ENCODE peak calls at places on chromosome 4, in five cellular contexts. One of them, this sample, is unnamed.

GRCh38 chr4:113837397-113837796 is 75.9 kb upstream of the CAMK2D start:
- DNase-seq in heart left ventricle: no peak
- DNase-seq in psoas muscle: no peak
- DNase-seq in cardiac muscle cell: no peak
- DNase-seq in HCT116: no peak
- DNase-seq in this sample: no peak

GRCh38 chr4:39714171-39714570 is 16.2 kb downstream of the UBE2K start:
- DNase-seq in heart left ventricle: no peak
- DNase-seq in psoas muscle: no peak
- DNase-seq in cardiac muscle cell: no peak
- DNase-seq in HCT116: no peak
- DNase-seq in this sample: peak; percentile 25

GRCh38 chr4:5758741-5759140 is 47.7 kb downstream of the EVC start:
- DNase-seq in heart left ventricle: no peak
- DNase-seq in psoas muscle: no peak
- DNase-seq in cardiac muscle cell: no peak
- DNase-seq in HCT116: peak; percentile 77
- DNase-seq in this sample: no peak

GRCh38 chr4:48047421-48047844 is 30.9 kb downstream of the NIPAL1 start:
- DNase-seq in heart left ventricle: no peak
- DNase-seq in psoas muscle: no peak
- DNase-seq in cardiac muscle cell: no peak
- DNase-seq in HCT116: no peak
- DNase-seq in this sample: no peak

GRCh38 chr4:187065396-187065795 is 341.7 kb upstream of the FAT1 start:
- DNase-seq in heart left ventricle: no peak
- DNase-seq in psoas muscle: no peak
- DNase-seq in cardiac muscle cell: no peak
- DNase-seq in HCT116: no peak
- DNase-seq in this sample: no peak

GRCh38 chr4:80266902-80267380 is 477 bp downstream of the FGF5 start:
- DNase-seq in heart left ventricle: no peak
- DNase-seq in psoas muscle: no peak
- DNase-seq in cardiac muscle cell: peak; percentile 21
- DNase-seq in HCT116: no peak
- DNase-seq in this sample: no peak

GRCh38 chr4:64584981-64585557 is 175.8 kb upstream of the TECRL start:
- DNase-seq in heart left ventricle: no peak
- DNase-seq in psoas muscle: no peak
- DNase-seq in cardiac muscle cell: peak; percentile 67
- DNase-seq in HCT116: peak; percentile 3
- DNase-seq in this sample: no peak

GRCh38 chr4:20255823-20256222 is 4.1 kb downstream of the SLIT2 start:
- DNase-seq in heart left ventricle: no peak
- DNase-seq in psoas muscle: no peak
- DNase-seq in cardiac muscle cell: no peak
- DNase-seq in HCT116: no peak
- DNase-seq in this sample: no peak

GRCh38 chr4:148618856-148619255 is 176.6 kb upstream of the NR3C2 start:
- DNase-seq in heart left ventricle: no peak
- DNase-seq in psoas muscle: no peak
- DNase-seq in cardiac muscle cell: no peak
- DNase-seq in HCT116: no peak
- DNase-seq in this sample: no peak

GRCh38 chr4:99202536-99202935 is 16.5 kb downstream of the ADH6 start:
- DNase-seq in heart left ventricle: no peak
- DNase-seq in psoas muscle: no peak
- DNase-seq in cardiac muscle cell: no peak
- DNase-seq in HCT116: no peak
- DNase-seq in this sample: no peak

GRCh38 chr4:140151700-140152014 is 2.3 kb downstream of the MAML3 start:
- DNase-seq in heart left ventricle: peak; percentile 87
- DNase-seq in psoas muscle: peak; percentile 68
- DNase-seq in cardiac muscle cell: peak; percentile 93
- DNase-seq in HCT116: peak; percentile 75
- DNase-seq in this sample: peak; percentile 81

GRCh38 chr4:183197140-183197539 is 98.1 kb downstream of the WWC2 start:
- DNase-seq in heart left ventricle: no peak
- DNase-seq in psoas muscle: no peak
- DNase-seq in cardiac muscle cell: no peak
- DNase-seq in HCT116: no peak
- DNase-seq in this sample: no peak

GRCh38 chr4:161360982-161361381 is 802.8 kb downstream of the FSTL5 start:
- DNase-seq in heart left ventricle: no peak
- DNase-seq in psoas muscle: no peak
- DNase-seq in cardiac muscle cell: no peak
- DNase-seq in HCT116: no peak
- DNase-seq in this sample: no peak

GRCh38 chr4:120132935-120133334 is 66.3 kb upstream of the MAD2L1 start:
- DNase-seq in heart left ventricle: no peak
- DNase-seq in psoas muscle: no peak
- DNase-seq in cardiac muscle cell: no peak
- DNase-seq in HCT116: no peak
- DNase-seq in this sample: no peak

GRCh38 chr4:150779707-150780106 is 197.8 kb downstream of the MAB21L2 start:
- DNase-seq in heart left ventricle: no peak
- DNase-seq in psoas muscle: no peak
- DNase-seq in cardiac muscle cell: no peak
- DNase-seq in HCT116: no peak
- DNase-seq in this sample: no peak

GRCh38 chr4:178745203-178745602 is 1303.0 kb upstream of the AGA start:
- DNase-seq in heart left ventricle: no peak
- DNase-seq in psoas muscle: no peak
- DNase-seq in cardiac muscle cell: no peak
- DNase-seq in HCT116: no peak
- DNase-seq in this sample: no peak

GRCh38 chr4:74013269-74013668 is 14.8 kb upstream of the CXCL5 start:
- DNase-seq in heart left ventricle: no peak
- DNase-seq in psoas muscle: no peak
- DNase-seq in cardiac muscle cell: no peak
- DNase-seq in HCT116: no peak
- DNase-seq in this sample: no peak

GRCh38 chr4:128362760-128363159 is 75.1 kb upstream of the PGRMC2 start:
- DNase-seq in heart left ventricle: no peak
- DNase-seq in psoas muscle: no peak
- DNase-seq in cardiac muscle cell: no peak
- DNase-seq in HCT116: no peak
- DNase-seq in this sample: no peak

GRCh38 chr4:138063581-138063980 is 178.6 kb downstream of the SLC7A11 start:
- DNase-seq in heart left ventricle: no peak
- DNase-seq in psoas muscle: no peak
- DNase-seq in cardiac muscle cell: no peak
- DNase-seq in HCT116: no peak
- DNase-seq in this sample: no peak

GRCh38 chr4:168830777-168831512 is 179.1 kb downstream of the CBR4 start:
- DNase-seq in heart left ventricle: no peak
- DNase-seq in psoas muscle: no peak
- DNase-seq in cardiac muscle cell: no peak
- DNase-seq in HCT116: no peak
- DNase-seq in this sample: no peak

GRCh38 chr4:5802565-5802964 is 90.3 kb downstream of the CRMP1 start:
- DNase-seq in heart left ventricle: no peak
- DNase-seq in psoas muscle: no peak
- DNase-seq in cardiac muscle cell: no peak
- DNase-seq in HCT116: no peak
- DNase-seq in this sample: no peak

GRCh38 chr4:118953276-118953675 is 64.6 kb downstream of the SYNPO2 start:
- DNase-seq in heart left ventricle: no peak
- DNase-seq in psoas muscle: no peak
- DNase-seq in cardiac muscle cell: no peak
- DNase-seq in HCT116: no peak
- DNase-seq in this sample: no peak

DNA sequence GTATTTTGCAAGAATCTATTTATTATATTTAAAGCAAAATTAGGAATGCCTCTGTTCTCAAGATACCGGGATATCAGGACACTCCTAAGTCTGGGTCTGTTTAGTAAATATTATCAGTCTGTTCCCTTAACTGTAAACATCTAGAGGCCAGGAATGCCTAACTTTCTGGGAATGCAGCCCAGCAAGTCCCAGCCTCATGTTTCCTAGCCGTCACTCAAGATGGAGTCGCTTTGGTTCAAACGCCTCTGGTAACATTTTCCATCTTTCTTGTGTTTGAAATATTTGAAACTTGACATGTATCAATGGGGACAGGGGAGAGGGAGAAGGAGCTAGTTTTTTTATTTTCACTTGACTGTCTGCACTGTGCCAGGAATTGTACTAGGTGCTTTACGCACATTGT is 85.4 kb downstream of the FBXL5 start:
- DNase-seq in heart left ventricle: no peak
- DNase-seq in psoas muscle: no peak
- DNase-seq in cardiac muscle cell: no peak
- DNase-seq in HCT116: no peak
- DNase-seq in this sample: no peak
- H3K36me3 ChIP-seq in heart left ventricle: peaks cover 28% of the 10 kb centered on the region
- H3K36me3 ChIP-seq in psoas muscle: no peaks in the 10 kb centered on the region
- H3K36me3 ChIP-seq in cardiac muscle cell: peaks cover 9% of the 10 kb centered on the region
- H3K36me3 ChIP-seq in HCT116: no peaks in the 10 kb centered on the region
- H3K36me3 ChIP-seq in this sample: no peaks in the 10 kb centered on the region

GRCh38 chr4:184395451-184395917 is 78.9 kb downstream of the IRF2 start:
- DNase-seq in heart left ventricle: no peak
- DNase-seq in psoas muscle: no peak
- DNase-seq in cardiac muscle cell: no peak
- DNase-seq in HCT116: no peak
- DNase-seq in this sample: no peak
- H3K4me3 ChIP-seq in heart left ventricle: no peak overlapping the region
- H3K4me3 ChIP-seq in psoas muscle: no peak overlapping the region
- H3K4me3 ChIP-seq in cardiac muscle cell: no peak overlapping the region
- H3K4me3 ChIP-seq in HCT116: no peak overlapping the region
- H3K4me3 ChIP-seq in this sample: no peak overlapping the region

GRCh38 chr4:1987296-1987695 is 21.5 kb downstream of the NELFA start:
- DNase-seq in heart left ventricle: no peak
- DNase-seq in psoas muscle: no peak
- DNase-seq in cardiac muscle cell: no peak
- DNase-seq in HCT116: no peak
- DNase-seq in this sample: no peak

GRCh38 chr4:1987721-1988326 is 20.9 kb downstream of the NELFA start:
- DNase-seq in heart left ventricle: no peak
- DNase-seq in psoas muscle: no peak
- DNase-seq in cardiac muscle cell: no peak
- DNase-seq in HCT116: no peak
- DNase-seq in this sample: no peak

GRCh38 chr4:1985780-1986577 is 22.8 kb downstream of the NELFA start:
- DNase-seq in heart left ventricle: no peak
- DNase-seq in psoas muscle: no peak
- DNase-seq in cardiac muscle cell: no peak
- DNase-seq in HCT116: no peak
- DNase-seq in this sample: no peak

GRCh38 chr4:1985287-1985686 is 23.5 kb downstream of the NELFA start:
- DNase-seq in heart left ventricle: no peak
- DNase-seq in psoas muscle: no peak
- DNase-seq in cardiac muscle cell: no peak
- DNase-seq in HCT116: no peak
- DNase-seq in this sample: no peak

DNA sequence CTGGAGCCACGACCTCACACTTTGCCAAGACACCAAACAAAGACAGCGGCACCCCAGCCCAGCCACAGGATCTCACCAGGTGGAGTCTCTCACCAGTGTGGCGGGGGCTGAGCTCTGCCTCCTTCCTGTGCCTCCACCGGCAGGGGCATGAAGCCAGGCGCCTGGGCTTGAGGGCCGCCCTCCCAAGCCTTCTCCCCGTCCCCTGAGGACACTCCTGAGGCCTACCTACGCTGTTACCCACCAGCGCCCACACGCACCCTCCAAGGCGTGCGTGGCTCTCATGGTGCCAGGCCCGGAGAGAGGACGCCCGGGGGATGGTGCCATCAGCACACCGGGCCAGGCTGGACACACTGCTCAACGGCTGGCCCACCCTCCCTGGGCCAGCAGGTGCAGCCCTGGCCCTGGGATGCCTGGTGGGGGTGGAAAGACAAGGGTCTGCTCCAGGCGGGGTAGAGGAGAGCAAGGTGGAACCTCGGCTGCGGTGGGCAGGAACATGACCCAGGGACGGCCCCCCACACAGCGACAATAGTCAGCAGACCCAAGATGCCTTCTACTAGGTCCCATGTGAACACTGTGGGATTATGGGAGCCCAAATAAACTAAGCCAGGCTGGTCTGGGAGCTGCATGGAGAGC is 22.1 kb downstream of the NELFA start:
- DNase-seq in heart left ventricle: no peak
- DNase-seq in psoas muscle: no peak
- DNase-seq in cardiac muscle cell: no peak
- DNase-seq in HCT116: no peak
- DNase-seq in this sample: no peak
- H3K36me3 ChIP-seq in heart left ventricle: peaks cover 98% of the 10 kb centered on the region
- H3K36me3 ChIP-seq in psoas muscle: peaks cover 5% of the 10 kb centered on the region
- H3K36me3 ChIP-seq in cardiac muscle cell: peaks cover 36% of the 10 kb centered on the region
- H3K36me3 ChIP-seq in HCT116: peaks cover 37% of the 10 kb centered on the region
- H3K36me3 ChIP-seq in this sample: peaks cover 8% of the 10 kb centered on the region

GRCh38 chr4:71857713-71858451 is 74.0 kb upstream of the GC start:
- DNase-seq in heart left ventricle: no peak
- DNase-seq in psoas muscle: no peak
- DNase-seq in cardiac muscle cell: peak; percentile 96
- DNase-seq in HCT116: no peak
- DNase-seq in this sample: peak; percentile 31
- H3K4me3 ChIP-seq in heart left ventricle: no peak overlapping the region
- H3K4me3 ChIP-seq in psoas muscle: no peak overlapping the region
- H3K4me3 ChIP-seq in cardiac muscle cell: peak overlapping the region; percentile 9
- H3K4me3 ChIP-seq in HCT116: no peak overlapping the region
- H3K4me3 ChIP-seq in this sample: no peak overlapping the region

GRCh38 chr4:78478523-78478922 is 73.0 kb upstream of the ANXA3 start:
- DNase-seq in heart left ventricle: no peak
- DNase-seq in psoas muscle: no peak
- DNase-seq in cardiac muscle cell: no peak
- DNase-seq in HCT116: no peak
- DNase-seq in this sample: no peak
- H3K36me3 ChIP-seq in heart left ventricle: no peaks in the 10 kb centered on the region
- H3K36me3 ChIP-seq in psoas muscle: no peaks in the 10 kb centered on the region
- H3K36me3 ChIP-seq in cardiac muscle cell: no peaks in the 10 kb centered on the region
- H3K36me3 ChIP-seq in HCT116: no peaks in the 10 kb centered on the region
- H3K36me3 ChIP-seq in this sample: no peaks in the 10 kb centered on the region

GRCh38 chr4:52651993-52652672 is 7.0 kb downstream of the USP46 start:
- DNase-seq in heart left ventricle: no peak
- DNase-seq in psoas muscle: no peak
- DNase-seq in cardiac muscle cell: no peak
- DNase-seq in HCT116: no peak
- DNase-seq in this sample: no peak

GRCh38 chr4:52657317-52657629 is 1.8 kb downstream of the USP46 start:
- DNase-seq in heart left ventricle: no peak
- DNase-seq in psoas muscle: peak; percentile 13
- DNase-seq in cardiac muscle cell: no peak
- DNase-seq in HCT116: no peak
- DNase-seq in this sample: no peak

GRCh38 chr4:52657630-52658501 is 1.2 kb downstream of the USP46 start:
- DNase-seq in heart left ventricle: no peak
- DNase-seq in psoas muscle: peak; percentile 31
- DNase-seq in cardiac muscle cell: peak; percentile 60
- DNase-seq in HCT116: peak; percentile 6
- DNase-seq in this sample: no peak

GRCh38 chr4:52658671-52659015 is 458 bp downstream of the USP46 start:
- DNase-seq in heart left ventricle: no peak
- DNase-seq in psoas muscle: peak; percentile 19
- DNase-seq in cardiac muscle cell: no peak
- DNase-seq in HCT116: no peak
- DNase-seq in this sample: no peak

DNA sequence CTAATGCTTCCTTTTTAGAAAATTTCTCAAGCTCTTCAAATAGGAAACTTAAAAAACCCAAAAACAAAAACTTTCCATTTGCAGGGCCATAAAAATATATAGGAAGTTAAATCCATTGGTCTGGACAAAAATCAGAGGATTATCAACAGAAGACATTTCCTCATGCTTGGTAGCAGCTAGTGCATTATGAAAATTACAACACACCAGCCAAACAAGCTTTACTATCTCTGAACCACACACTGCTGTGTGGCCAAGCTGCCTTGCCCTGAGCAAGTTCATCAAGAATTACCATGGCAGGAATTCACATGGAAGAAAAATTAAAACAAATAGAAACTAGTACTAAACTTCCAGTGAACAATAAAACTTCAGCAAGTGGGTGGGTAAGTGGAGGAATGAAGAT is 3.6 kb downstream of the USP46 start:
- DNase-seq in heart left ventricle: no peak
- DNase-seq in psoas muscle: no peak
- DNase-seq in cardiac muscle cell: no peak
- DNase-seq in HCT116: no peak
- DNase-seq in this sample: no peak
- H3K4me3 ChIP-seq in heart left ventricle: no peak overlapping the region
- H3K4me3 ChIP-seq in psoas muscle: no peak overlapping the region
- H3K4me3 ChIP-seq in cardiac muscle cell: no peak overlapping the region
- H3K4me3 ChIP-seq in HCT116: no peak overlapping the region
- H3K4me3 ChIP-seq in this sample: no peak overlapping the region

This sample was measured in lung.